ENCODE peak calls at places on chromosomes 7 and 10, in ten cellular contexts. One of them, this sample, is unnamed.

GRCh38 chr10:93874309-93875031 is 19.3 kb upstream of the SLC35G1 start:
- DNase-seq in CD8-positive, alpha-beta memory T cell: no peak
- DNase-seq in fibroblast of pulmonary artery: no peak
- DNase-seq in astrocyte: no peak
- DNase-seq in hepatocyte: no peak
- DNase-seq in psoas muscle: no peak
- DNase-seq in fibroblast of the aortic adventitia: no peak
- DNase-seq in OCI-LY7: no peak
- DNase-seq in fibroblast of villous mesenchyme: peak
- DNase-seq in CD8-positive, alpha-beta T cell: no peak
- DNase-seq in this sample: no peak

GRCh38 chr7:129925416-129926002 is 27.3 kb downstream of the UBE2H start:
- DNase-seq in fibroblast of pulmonary artery: peak
- DNase-seq in OCI-LY7: no peak
- DNase-seq in CD8-positive, alpha-beta T cell: no peak
- DNase-seq in CD8-positive, alpha-beta memory T cell: no peak
- DNase-seq in hepatocyte: no peak
- DNase-seq in astrocyte: peak
- DNase-seq in psoas muscle: no peak
- DNase-seq in fibroblast of the aortic adventitia: peak
- DNase-seq in fibroblast of villous mesenchyme: peak
- DNase-seq in this sample: no peak

GRCh38 chr7:155610633-155611193 is 33.7 kb upstream of the RBM33 start:
- DNase-seq in CD8-positive, alpha-beta memory T cell: no peak
- DNase-seq in CD8-positive, alpha-beta T cell: no peak
- DNase-seq in psoas muscle: no peak
- DNase-seq in fibroblast of villous mesenchyme: no peak
- DNase-seq in OCI-LY7: no peak
- DNase-seq in fibroblast of pulmonary artery: no peak
- DNase-seq in astrocyte: no peak
- DNase-seq in fibroblast of the aortic adventitia: no peak
- DNase-seq in hepatocyte: no peak
- DNase-seq in this sample: no peak

GRCh38 chr10:122931088-122931958 is 20.9 kb downstream of the FAM24A start:
- DNase-seq in fibroblast of the aortic adventitia: no peak
- DNase-seq in psoas muscle: no peak
- DNase-seq in CD8-positive, alpha-beta memory T cell: no peak
- DNase-seq in OCI-LY7: no peak
- DNase-seq in fibroblast of villous mesenchyme: peak
- DNase-seq in astrocyte: no peak
- DNase-seq in CD8-positive, alpha-beta T cell: no peak
- DNase-seq in hepatocyte: no peak
- DNase-seq in fibroblast of pulmonary artery: no peak
- DNase-seq in this sample: no peak

GRCh38 chr7:118626739-118627138 is 402.2 kb downstream of the ANKRD7 start:
- DNase-seq in fibroblast of pulmonary artery: no peak
- DNase-seq in fibroblast of the aortic adventitia: no peak
- DNase-seq in OCI-LY7: peak
- DNase-seq in fibroblast of villous mesenchyme: no peak
- DNase-seq in CD8-positive, alpha-beta memory T cell: no peak
- DNase-seq in CD8-positive, alpha-beta T cell: no peak
- DNase-seq in hepatocyte: no peak
- DNase-seq in psoas muscle: no peak
- DNase-seq in astrocyte: no peak
- DNase-seq in this sample: no peak

GRCh38 chr10:17109475-17110207 is 20.0 kb downstream of the CUBN start:
- DNase-seq in CD8-positive, alpha-beta memory T cell: no peak
- DNase-seq in psoas muscle: no peak
- DNase-seq in fibroblast of the aortic adventitia: peak
- DNase-seq in fibroblast of pulmonary artery: peak
- DNase-seq in OCI-LY7: no peak
- DNase-seq in hepatocyte: no peak
- DNase-seq in astrocyte: peak
- DNase-seq in CD8-positive, alpha-beta T cell: no peak
- DNase-seq in fibroblast of villous mesenchyme: peak
- DNase-seq in this sample: no peak

GRCh38 chr10:122326385-122326784 is 48.1 kb upstream of the PLEKHA1 start:
- DNase-seq in OCI-LY7: peak
- DNase-seq in CD8-positive, alpha-beta memory T cell: no peak
- DNase-seq in CD8-positive, alpha-beta T cell: no peak
- DNase-seq in astrocyte: no peak
- DNase-seq in hepatocyte: no peak
- DNase-seq in fibroblast of villous mesenchyme: no peak
- DNase-seq in fibroblast of pulmonary artery: no peak
- DNase-seq in psoas muscle: no peak
- DNase-seq in fibroblast of the aortic adventitia: no peak
- DNase-seq in this sample: no peak

GRCh38 chr10:71268247-71268691 is 50.8 kb upstream of the SLC29A3 start:
- DNase-seq in fibroblast of villous mesenchyme: peak
- DNase-seq in OCI-LY7: no peak
- DNase-seq in fibroblast of pulmonary artery: peak
- DNase-seq in CD8-positive, alpha-beta memory T cell: no peak
- DNase-seq in CD8-positive, alpha-beta T cell: no peak
- DNase-seq in fibroblast of the aortic adventitia: peak
- DNase-seq in hepatocyte: peak
- DNase-seq in astrocyte: peak
- DNase-seq in psoas muscle: no peak
- DNase-seq in this sample: no peak

GRCh38 chr10:130300608-130301025 is 164.4 kb downstream of the GLRX3 start:
- DNase-seq in astrocyte: no peak
- DNase-seq in fibroblast of the aortic adventitia: no peak
- DNase-seq in hepatocyte: no peak
- DNase-seq in psoas muscle: peak
- DNase-seq in fibroblast of pulmonary artery: peak
- DNase-seq in CD8-positive, alpha-beta memory T cell: peak
- DNase-seq in OCI-LY7: no peak
- DNase-seq in fibroblast of villous mesenchyme: peak
- DNase-seq in CD8-positive, alpha-beta T cell: peak
- DNase-seq in this sample: peak

GRCh38 chr10:130301026-130301892 is 165.1 kb downstream of the GLRX3 start:
- DNase-seq in OCI-LY7: no peak
- DNase-seq in psoas muscle: peak
- DNase-seq in CD8-positive, alpha-beta T cell: peak
- DNase-seq in CD8-positive, alpha-beta memory T cell: peak
- DNase-seq in fibroblast of the aortic adventitia: peak
- DNase-seq in fibroblast of villous mesenchyme: peak
- DNase-seq in astrocyte: no peak
- DNase-seq in fibroblast of pulmonary artery: peak
- DNase-seq in hepatocyte: no peak
- DNase-seq in this sample: peak
- H3K4me3 ChIP-seq in OCI-LY7: no peak
- H3K4me3 ChIP-seq in psoas muscle: peak
- H3K4me3 ChIP-seq in CD8-positive, alpha-beta T cell: peak
- H3K4me3 ChIP-seq in CD8-positive, alpha-beta memory T cell: no peak
- H3K4me3 ChIP-seq in fibroblast of the aortic adventitia: peak
- H3K4me3 ChIP-seq in fibroblast of villous mesenchyme: peak
- H3K4me3 ChIP-seq in astrocyte: no peak
- H3K4me3 ChIP-seq in fibroblast of pulmonary artery: peak
- H3K4me3 ChIP-seq in hepatocyte: no peak
- H3K4me3 ChIP-seq in this sample: peak

DNA sequence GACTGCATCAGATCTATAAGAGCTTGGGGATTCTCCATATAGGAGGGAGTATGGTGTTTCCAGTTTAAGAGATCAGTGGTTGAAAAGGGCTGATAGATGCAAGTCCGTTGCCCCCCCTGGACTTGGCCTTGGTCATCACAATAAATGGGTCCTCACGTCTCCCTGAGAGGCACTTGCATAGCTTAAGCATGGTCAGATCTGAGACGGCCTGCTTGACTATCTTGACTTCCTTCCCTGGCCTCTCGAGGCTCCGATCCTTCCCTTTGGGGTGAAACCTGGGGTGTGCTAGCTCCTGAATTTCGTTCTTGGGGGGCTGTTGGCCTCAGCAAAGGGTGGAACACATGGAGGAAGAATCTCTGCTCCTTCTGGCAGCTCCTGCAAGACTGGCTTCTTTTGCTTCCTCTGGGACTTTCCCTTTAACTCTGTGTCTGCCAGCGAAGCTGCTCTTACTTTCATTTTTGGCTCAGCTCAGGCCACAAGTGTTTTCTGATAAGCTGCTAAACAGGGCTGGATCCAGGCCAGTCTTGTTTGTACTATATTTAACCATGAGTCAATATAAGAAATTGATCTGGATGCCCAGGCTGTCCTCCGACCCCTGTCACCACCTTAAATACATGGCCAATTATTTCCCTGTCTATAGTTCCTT is 11.2 kb upstream of the ZNF485 start:
- DNase-seq in CD8-positive, alpha-beta memory T cell: no peak
- DNase-seq in astrocyte: no peak
- DNase-seq in CD8-positive, alpha-beta T cell: no peak
- DNase-seq in OCI-LY7: peak
- DNase-seq in fibroblast of the aortic adventitia: peak
- DNase-seq in psoas muscle: no peak
- DNase-seq in fibroblast of pulmonary artery: peak
- DNase-seq in hepatocyte: peak
- DNase-seq in fibroblast of villous mesenchyme: peak
- DNase-seq in this sample: no peak
- H3K4me3 ChIP-seq in CD8-positive, alpha-beta memory T cell: peak
- H3K4me3 ChIP-seq in astrocyte: no peak
- H3K4me3 ChIP-seq in CD8-positive, alpha-beta T cell: peak
- H3K4me3 ChIP-seq in OCI-LY7: peak
- H3K4me3 ChIP-seq in fibroblast of the aortic adventitia: peak
- H3K4me3 ChIP-seq in psoas muscle: peak
- H3K4me3 ChIP-seq in fibroblast of pulmonary artery: peak
- H3K4me3 ChIP-seq in hepatocyte: no peak
- H3K4me3 ChIP-seq in fibroblast of villous mesenchyme: peak
- H3K4me3 ChIP-seq in this sample: no peak

DNA sequence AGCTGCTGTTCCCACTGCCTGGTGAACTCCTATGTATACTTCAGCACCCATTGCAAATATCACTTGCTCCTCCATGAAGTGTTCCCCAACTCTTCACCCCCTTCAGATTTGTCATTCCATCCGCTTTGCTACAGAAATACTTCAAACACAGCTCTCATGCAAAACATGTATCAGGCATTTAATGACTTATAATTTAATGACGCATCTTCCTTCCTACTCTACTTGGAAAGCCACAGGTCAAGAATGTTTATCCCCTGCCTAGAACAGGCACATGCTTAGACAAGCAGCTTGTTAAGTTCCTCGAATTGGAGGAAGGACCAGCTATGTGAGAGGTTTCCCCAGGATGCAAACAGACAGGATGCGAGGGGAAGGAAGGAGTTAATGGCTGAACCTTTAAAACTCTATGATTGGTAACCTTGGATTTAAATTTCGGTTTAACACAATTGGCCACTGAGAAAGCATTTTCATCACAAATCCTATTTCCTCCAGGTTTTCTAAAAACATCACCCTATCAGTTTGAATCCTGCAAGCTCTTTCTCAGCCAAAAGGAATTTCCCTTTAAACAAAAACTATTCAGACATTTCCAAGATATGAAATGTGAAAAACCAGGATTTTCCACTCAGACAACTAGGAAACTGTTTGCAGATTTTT is 11.5 kb downstream of the CREB3L2 start:
- DNase-seq in psoas muscle: no peak
- DNase-seq in OCI-LY7: no peak
- DNase-seq in CD8-positive, alpha-beta memory T cell: no peak
- DNase-seq in fibroblast of villous mesenchyme: peak
- DNase-seq in hepatocyte: no peak
- DNase-seq in fibroblast of pulmonary artery: peak
- DNase-seq in CD8-positive, alpha-beta T cell: no peak
- DNase-seq in fibroblast of the aortic adventitia: peak
- DNase-seq in astrocyte: peak
- DNase-seq in this sample: no peak
- H3K4me3 ChIP-seq in psoas muscle: no peak
- H3K4me3 ChIP-seq in OCI-LY7: no peak
- H3K4me3 ChIP-seq in CD8-positive, alpha-beta memory T cell: no peak
- H3K4me3 ChIP-seq in fibroblast of villous mesenchyme: peak
- H3K4me3 ChIP-seq in hepatocyte: no peak
- H3K4me3 ChIP-seq in fibroblast of pulmonary artery: peak
- H3K4me3 ChIP-seq in CD8-positive, alpha-beta T cell: no peak
- H3K4me3 ChIP-seq in fibroblast of the aortic adventitia: peak
- H3K4me3 ChIP-seq in astrocyte: peak
- H3K4me3 ChIP-seq in this sample: no peak

GRCh38 chr10:99913831-99914235 is 95.9 kb downstream of the DNMBP start:
- DNase-seq in psoas muscle: no peak
- DNase-seq in fibroblast of the aortic adventitia: no peak
- DNase-seq in CD8-positive, alpha-beta T cell: no peak
- DNase-seq in astrocyte: peak
- DNase-seq in fibroblast of villous mesenchyme: no peak
- DNase-seq in hepatocyte: peak
- DNase-seq in CD8-positive, alpha-beta memory T cell: no peak
- DNase-seq in OCI-LY7: no peak
- DNase-seq in fibroblast of pulmonary artery: no peak
- DNase-seq in this sample: no peak
- H3K4me3 ChIP-seq in psoas muscle: no peak
- H3K4me3 ChIP-seq in fibroblast of the aortic adventitia: no peak
- H3K4me3 ChIP-seq in CD8-positive, alpha-beta T cell: no peak
- H3K4me3 ChIP-seq in astrocyte: no peak
- H3K4me3 ChIP-seq in fibroblast of villous mesenchyme: no peak
- H3K4me3 ChIP-seq in hepatocyte: no peak
- H3K4me3 ChIP-seq in CD8-positive, alpha-beta memory T cell: no peak
- H3K4me3 ChIP-seq in OCI-LY7: no peak
- H3K4me3 ChIP-seq in fibroblast of pulmonary artery: no peak
- H3K4me3 ChIP-seq in this sample: no peak

GRCh38 chr10:11447571-11447970 is 163.9 kb downstream of the USP6NL start:
- DNase-seq in CD8-positive, alpha-beta memory T cell: no peak
- DNase-seq in fibroblast of pulmonary artery: no peak
- DNase-seq in hepatocyte: no peak
- DNase-seq in OCI-LY7: no peak
- DNase-seq in fibroblast of villous mesenchyme: no peak
- DNase-seq in CD8-positive, alpha-beta T cell: no peak
- DNase-seq in psoas muscle: no peak
- DNase-seq in fibroblast of the aortic adventitia: no peak
- DNase-seq in astrocyte: no peak
- DNase-seq in this sample: no peak

GRCh38 chr10:11449761-11450160 is 161.7 kb downstream of the USP6NL start:
- DNase-seq in astrocyte: no peak
- DNase-seq in fibroblast of villous mesenchyme: no peak
- DNase-seq in OCI-LY7: no peak
- DNase-seq in CD8-positive, alpha-beta T cell: no peak
- DNase-seq in fibroblast of pulmonary artery: no peak
- DNase-seq in psoas muscle: no peak
- DNase-seq in fibroblast of the aortic adventitia: no peak
- DNase-seq in CD8-positive, alpha-beta memory T cell: no peak
- DNase-seq in hepatocyte: no peak
- DNase-seq in this sample: no peak

GRCh38 chr10:11446895-11447294 is 164.6 kb downstream of the USP6NL start:
- DNase-seq in fibroblast of villous mesenchyme: no peak
- DNase-seq in CD8-positive, alpha-beta memory T cell: no peak
- DNase-seq in psoas muscle: no peak
- DNase-seq in astrocyte: no peak
- DNase-seq in OCI-LY7: no peak
- DNase-seq in fibroblast of the aortic adventitia: no peak
- DNase-seq in CD8-positive, alpha-beta T cell: no peak
- DNase-seq in hepatocyte: no peak
- DNase-seq in fibroblast of pulmonary artery: no peak
- DNase-seq in this sample: no peak

GRCh38 chr10:11448545-11449244 is 162.8 kb downstream of the USP6NL start:
- DNase-seq in fibroblast of pulmonary artery: no peak
- DNase-seq in OCI-LY7: peak
- DNase-seq in CD8-positive, alpha-beta memory T cell: no peak
- DNase-seq in hepatocyte: no peak
- DNase-seq in fibroblast of the aortic adventitia: no peak
- DNase-seq in CD8-positive, alpha-beta T cell: no peak
- DNase-seq in psoas muscle: no peak
- DNase-seq in astrocyte: no peak
- DNase-seq in fibroblast of villous mesenchyme: no peak
- DNase-seq in this sample: no peak

DNA sequence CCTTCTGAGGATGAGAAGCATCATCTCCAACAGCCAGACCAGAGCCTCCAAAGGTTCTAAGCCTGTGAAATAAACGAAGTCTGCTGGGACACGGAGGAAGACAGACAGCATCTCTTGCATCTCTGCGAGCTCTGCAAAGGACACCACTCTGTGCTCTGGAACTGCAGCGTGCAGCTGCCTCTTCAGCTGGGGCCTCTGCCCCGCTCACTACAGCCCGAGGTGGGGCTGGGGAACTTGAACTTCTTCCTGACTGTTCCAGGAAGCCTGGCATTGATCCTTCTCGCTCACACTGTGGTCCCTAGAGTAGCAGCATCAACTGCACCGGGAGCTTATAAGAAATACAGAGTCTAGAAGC is 163.3 kb downstream of the USP6NL start:
- DNase-seq in hepatocyte: no peak
- DNase-seq in fibroblast of villous mesenchyme: no peak
- DNase-seq in astrocyte: no peak
- DNase-seq in CD8-positive, alpha-beta T cell: no peak
- DNase-seq in OCI-LY7: peak
- DNase-seq in fibroblast of the aortic adventitia: no peak
- DNase-seq in fibroblast of pulmonary artery: no peak
- DNase-seq in CD8-positive, alpha-beta memory T cell: no peak
- DNase-seq in psoas muscle: no peak
- DNase-seq in this sample: no peak
- H3K4me3 ChIP-seq in hepatocyte: no peak
- H3K4me3 ChIP-seq in fibroblast of villous mesenchyme: no peak
- H3K4me3 ChIP-seq in astrocyte: no peak
- H3K4me3 ChIP-seq in CD8-positive, alpha-beta T cell: no peak
- H3K4me3 ChIP-seq in OCI-LY7: peak
- H3K4me3 ChIP-seq in fibroblast of the aortic adventitia: no peak
- H3K4me3 ChIP-seq in fibroblast of pulmonary artery: no peak
- H3K4me3 ChIP-seq in CD8-positive, alpha-beta memory T cell: no peak
- H3K4me3 ChIP-seq in psoas muscle: no peak
- H3K4me3 ChIP-seq in this sample: no peak

This sample was measured in lung.